ENCODE peak calls at places on chromosomes 3 and 15, in six cellular contexts. W, P, K, B, A and U are unnamed samples.

GRCh38 chr15:26939398-26939797 is 31.6 kb upstream of the GABRG3 start:
- DNase-seq in K (no peak), W (no peak), A (no peak), P (no peak), B (no peak), U (no peak)

GRCh38 chr3:81545572-81545971 is 215.9 kb downstream of the GBE1 start:
- DNase-seq in K (no peak), W (no peak), B (no peak), A (no peak), P (peak; percentile 17), U (no peak)

GRCh38 chr3:178236555-178237277 is 299.5 kb upstream of the KCNMB2 start:
- DNase-seq in A (no peak), W (no peak), K (no peak), P (peak; percentile 53), B (no peak), U (no peak)

GRCh38 chr15:90903733-90904536 is 833 bp downstream of the MAN2A2 start:
- DNase-seq in B (no peak), W (no peak), A (no peak), K (peak; percentile 28), P (no peak), U (no peak)

GRCh38 chr15:63502137-63502801 is 2.1 kb upstream of the USP3 start:
- DNase-seq in B (no peak), K (no peak), A (peak; percentile 40), W (no peak), P (no peak), U (no peak)

GRCh38 chr15:101178414-101178813 is 73.4 kb downstream of the CHSY1 start:
- DNase-seq in P (no peak), A (no peak), W (no peak), B (no peak), K (no peak), U (no peak)

GRCh38 chr15:59185725-59186124 is 20.9 kb upstream of the LDHAL6B start:
- DNase-seq in B (no peak), W (no peak), P (no peak), A (no peak), K (peak; percentile 45), U (no peak)

GRCh38 chr3:31278532-31278931 is 254.2 kb upstream of the STT3B start:
- DNase-seq in P (no peak), A (no peak), B (no peak), K (no peak), W (no peak), U (no peak)

GRCh38 chr3:77626157-77626556 is 586.3 kb downstream of the ROBO2 start:
- DNase-seq in B (no peak), W (no peak), K (no peak), P (no peak), A (no peak), U (no peak)

GRCh38 chr3:4550957-4551754 is 58.0 kb downstream of the ITPR1 start:
- DNase-seq in K (no peak), W (no peak), B (no peak), A (peak; percentile 70), P (no peak), U (no peak)

GRCh38 chr15:68818088-68818670 is 2.5 kb downstream of the ANP32A start:
- DNase-seq in A (peak; percentile 71), B (peak; percentile 69), K (peak; percentile 69), P (no peak), W (peak; percentile 80), U (no peak)

GRCh38 chr3:37907906-37908305 is 46.2 kb downstream of the CTDSPL start:
- DNase-seq in W (no peak), B (no peak), P (no peak), K (no peak), A (no peak), U (no peak)

GRCh38 chr3:116051586-116051985 is 393.7 kb downstream of the LSAMP start:
- DNase-seq in W (no peak), P (no peak), K (no peak), A (no peak), B (no peak), U (no peak)

GRCh38 chr3:34002569-34003100 is 204.2 kb downstream of the PDCD6IP start:
- DNase-seq in A (no peak), B (no peak), K (no peak), P (no peak), W (no peak), U (no peak)

GRCh38 chr3:115272036-115272824 is 125.1 kb upstream of the ZBTB20 start:
- DNase-seq in W (no peak), A (no peak), P (peak; percentile 76), B (no peak), K (no peak), U (peak; percentile 73)

GRCh38 chr15:48493084-48493762 is 152.3 kb downstream of the FBN1 start:
- DNase-seq in W (no peak), P (peak; percentile 80), K (no peak), B (no peak), A (no peak), U (peak; percentile 20)

GRCh38 chr3:184305577-184305976 is 6.5 kb downstream of the PSMD2 start:
- DNase-seq in W (no peak), A (no peak), P (no peak), B (no peak), K (no peak), U (no peak)

GRCh38 chr3:54951405-54951804 is 23.5 kb upstream of the LRTM1 start:
- DNase-seq in W (peak; percentile 76), B (peak; percentile 64), K (peak; percentile 60), A (peak; percentile 84), P (peak; percentile 72), U (peak; percentile 56)

GRCh38 chr15:73952913-73953750 is 26.9 kb downstream of the LOXL1 start:
- DNase-seq in B (no peak), K (no peak), A (no peak), P (no peak), W (peak; percentile 67), U (no peak)

GRCh38 chr3:155070932-155071387 is 9.2 kb upstream of the MME start:
- DNase-seq in W (no peak), K (no peak), A (no peak), P (peak; percentile 95), B (no peak), U (peak; percentile 95)
- TF ChIP-seq CTCF in W (no peak), K (no peak), A (no peak), P (no peak), B (no peak), U (no peak)

DNA sequence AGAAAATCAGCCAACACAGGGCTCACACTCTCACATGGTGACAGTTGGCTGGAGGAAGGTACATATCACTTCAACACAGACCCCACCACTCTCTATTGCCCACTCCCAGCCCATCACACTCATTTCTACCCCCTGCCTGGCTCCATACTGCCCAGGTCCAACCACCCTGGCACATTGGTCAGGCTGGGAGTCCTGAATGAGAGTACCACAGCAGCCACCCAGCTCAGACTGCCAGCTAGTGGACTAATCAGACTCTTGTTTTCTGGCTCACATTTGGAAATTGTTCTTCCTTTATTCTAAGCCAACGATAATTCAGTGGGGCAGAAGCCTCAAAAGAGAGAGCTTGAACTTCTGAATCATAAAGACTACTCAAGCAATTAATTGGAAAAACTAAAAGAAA is 20.0 kb downstream of the MRPL46 start:
- DNase-seq in K (no peak), W (no peak), P (no peak), A (no peak), B (no peak), U (no peak)
- TF ChIP-seq CTCF in K (no peak), W (no peak), P (peak; percentile 27), A (no peak), B (no peak), U (no peak)

GRCh38 chr3:64449026-64449425 is 223.8 kb upstream of the PRICKLE2 start:
- DNase-seq in B (no peak), K (no peak), W (no peak), A (no peak), P (no peak), U (no peak)

GRCh38 chr3:64445318-64446300 is 220.3 kb upstream of the PRICKLE2 start:
- DNase-seq in W (no peak), K (no peak), B (peak; percentile 53), P (no peak), A (peak; percentile 52), U (no peak)

GRCh38 chr3:64441861-64442260 is 216.6 kb upstream of the PRICKLE2 start:
- DNase-seq in P (no peak), W (no peak), K (no peak), B (no peak), A (no peak), U (no peak)

GRCh38 chr3:64443553-64444331 is 218.5 kb upstream of the PRICKLE2 start:
- DNase-seq in A (peak; percentile 42), K (no peak), B (no peak), P (peak; percentile 64), W (no peak), U (no peak)

GRCh38 chr3:64444619-64445317 is 219.5 kb upstream of the PRICKLE2 start:
- DNase-seq in P (no peak), A (peak; percentile 27), B (no peak), W (no peak), K (no peak), U (no peak)
- TF ChIP-seq CTCF in P (peak; percentile 7), A (no peak), B (no peak), W (no peak), K (no peak), U (peak; percentile 16)

DNA sequence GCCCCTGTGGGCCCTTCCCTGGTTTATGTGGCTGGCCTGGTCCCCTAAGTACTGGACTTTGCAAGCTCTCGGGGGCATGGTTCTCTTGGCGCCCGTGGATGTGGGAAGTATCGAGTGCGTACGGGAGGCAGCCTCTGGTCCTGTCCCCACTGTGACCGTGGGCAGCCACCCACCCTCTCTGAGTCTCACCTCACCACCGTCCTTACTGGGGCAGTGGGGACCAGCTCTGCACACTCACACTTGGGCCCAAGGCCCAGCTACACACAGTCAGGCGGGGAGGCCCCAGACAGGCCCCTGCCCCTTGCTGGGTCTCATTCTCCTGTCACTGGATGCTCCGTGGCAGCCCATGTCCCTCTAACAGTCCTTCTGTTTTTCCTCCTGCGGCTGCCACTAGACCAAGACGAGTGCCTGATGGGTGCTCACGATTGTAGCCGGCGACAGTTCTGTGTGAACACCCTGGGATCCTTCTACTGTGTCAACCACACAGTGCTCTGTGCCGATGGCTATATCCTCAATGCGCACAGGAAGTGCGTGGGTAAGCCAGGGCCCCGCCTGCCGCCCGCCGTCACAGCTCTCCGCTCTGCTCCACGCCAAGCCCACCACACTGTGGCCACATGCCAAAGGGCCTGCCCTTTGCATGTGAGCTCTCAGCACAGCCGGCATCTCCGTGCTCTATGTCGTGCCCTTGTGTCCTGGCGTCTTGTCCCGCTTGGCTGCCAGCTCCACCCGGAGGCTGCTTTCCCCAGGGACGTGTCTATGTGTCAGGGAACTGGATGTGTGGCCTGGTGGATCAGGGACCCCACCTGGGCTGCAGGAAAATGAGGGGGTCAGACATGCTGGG is 72.7 kb downstream of the FBLN2 start:
- DNase-seq in B (no peak), K (no peak), P (no peak), A (no peak), W (no peak), U (no peak)
- TF ChIP-seq CTCF in B (no peak), K (no peak), P (no peak), A (no peak), W (no peak), U (no peak)

DNA sequence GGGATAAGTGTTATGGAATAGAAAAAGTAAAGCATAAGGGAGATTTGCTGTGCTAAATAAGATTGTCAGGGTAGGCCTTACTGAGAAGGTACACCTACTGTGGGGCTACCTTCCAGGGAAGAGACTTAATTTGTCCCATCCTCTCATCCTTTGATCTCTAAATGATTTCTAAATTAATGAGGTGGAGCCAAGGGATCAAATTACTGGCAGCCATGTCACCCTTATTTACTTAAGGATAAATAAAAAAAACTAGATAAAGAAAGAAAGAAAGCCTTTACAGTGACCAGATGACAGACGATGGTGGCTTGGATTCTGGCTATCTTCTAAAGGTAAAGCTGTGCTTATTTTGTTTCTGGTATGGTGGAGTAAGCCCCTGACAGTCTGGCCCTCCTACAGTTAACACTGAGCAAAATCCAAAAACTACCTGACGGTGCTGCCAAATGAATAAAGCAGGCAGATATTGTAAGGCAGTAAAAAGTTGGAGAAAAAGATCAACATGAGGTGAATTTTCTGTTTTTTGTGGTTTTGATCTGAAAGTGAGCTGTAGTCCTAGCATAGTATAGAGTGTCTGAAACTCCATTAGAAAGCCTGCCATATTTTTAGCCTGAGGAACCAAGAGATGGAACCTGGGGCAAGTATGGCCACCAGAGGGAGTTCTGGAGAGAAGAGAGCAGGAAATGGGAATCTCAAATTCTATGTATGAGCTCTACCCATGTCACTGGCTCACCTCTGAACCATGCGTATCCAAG is 285.1 kb upstream of the MANF start:
- DNase-seq in P (peak; percentile 20), K (peak; percentile 27), W (no peak), B (no peak), A (no peak), U (no peak)
- TF ChIP-seq CTCF in P (peak; percentile 85), K (peak; percentile 55), W (peak; percentile 53), B (peak; percentile 70), A (no peak), U (peak; percentile 94)